ENCODE peak calls at places on chromosomes 12 and 14, in five cellular contexts. One of them, this sample, is unnamed.
A peak's percentile ranks its signal among the peaks of the same experiment; 100 is the strongest.

GRCh38 chr12:30631710-30632109 is 64.0 kb downstream of the IPO8 start:
- ATAC-seq in A549: no peak
- ATAC-seq in left cardiac atrium: peak; percentile 87
- ATAC-seq in Right ventricle myocardium superior: peak; percentile 83
- ATAC-seq in RWPE2: no peak
- ATAC-seq in this sample: no peak

GRCh38 chr14:20614038-20614840 is 23.1 kb upstream of the RNASE12 start:
- ATAC-seq in RWPE2: peak; percentile 19
- ATAC-seq in A549: peak; percentile 51
- ATAC-seq in left cardiac atrium: peak; percentile 12
- ATAC-seq in Right ventricle myocardium superior: peak; percentile 3
- ATAC-seq in this sample: no peak

GRCh38 chr14:56187736-56188135 is 69.5 kb downstream of the PELI2 start:
- ATAC-seq in RWPE2: no peak
- ATAC-seq in Right ventricle myocardium superior: no peak
- ATAC-seq in left cardiac atrium: no peak
- ATAC-seq in A549: no peak
- ATAC-seq in this sample: no peak

GRCh38 chr12:113472191-113473190 is 820 bp upstream of the LHX5 start:
- ATAC-seq in Right ventricle myocardium superior: no peak
- ATAC-seq in RWPE2: no peak
- ATAC-seq in left cardiac atrium: no peak
- ATAC-seq in A549: no peak
- ATAC-seq in this sample: no peak

GRCh38 chr12:127284870-127285431 is 982.0 kb upstream of the TMEM132C start:
- ATAC-seq in RWPE2: peak; percentile 90
- ATAC-seq in A549: no peak
- ATAC-seq in left cardiac atrium: peak; percentile 12
- ATAC-seq in Right ventricle myocardium superior: peak; percentile 57
- ATAC-seq in this sample: peak; percentile 87

GRCh38 chr14:100267990-100268389 is 29.0 kb downstream of the YY1 start:
- ATAC-seq in RWPE2: no peak
- ATAC-seq in Right ventricle myocardium superior: no peak
- ATAC-seq in A549: no peak
- ATAC-seq in left cardiac atrium: no peak
- ATAC-seq in this sample: no peak

GRCh38 chr12:120118710-120119097 is 2.2 kb upstream of the RAB35 start:
- ATAC-seq in Right ventricle myocardium superior: no peak
- ATAC-seq in left cardiac atrium: no peak
- ATAC-seq in A549: no peak
- ATAC-seq in RWPE2: no peak
- ATAC-seq in this sample: no peak

GRCh38 chr12:47852096-47852571 is 32.4 kb upstream of the HDAC7 start:
- ATAC-seq in Right ventricle myocardium superior: peak; percentile 60
- ATAC-seq in RWPE2: no peak
- ATAC-seq in A549: no peak
- ATAC-seq in left cardiac atrium: peak; percentile 72
- ATAC-seq in this sample: no peak

GRCh38 chr12:76259660-76260389 is 88.4 kb downstream of the BBS10 start:
- ATAC-seq in RWPE2: peak; percentile 89
- ATAC-seq in A549: no peak
- ATAC-seq in Right ventricle myocardium superior: peak; percentile 72
- ATAC-seq in left cardiac atrium: no peak
- ATAC-seq in this sample: peak; percentile 69

GRCh38 chr14:99507860-99508640 is 26.8 kb downstream of the CCNK start:
- ATAC-seq in Right ventricle myocardium superior: no peak
- ATAC-seq in A549: peak; percentile 16
- ATAC-seq in RWPE2: peak; percentile 10
- ATAC-seq in left cardiac atrium: no peak
- ATAC-seq in this sample: no peak

GRCh38 chr12:30796508-30796780 is 41.7 kb upstream of the CAPRIN2 start:
- ATAC-seq in Right ventricle myocardium superior: peak; percentile 80
- ATAC-seq in RWPE2: peak; percentile 45
- ATAC-seq in left cardiac atrium: peak; percentile 71
- ATAC-seq in A549: peak; percentile 36
- ATAC-seq in this sample: peak; percentile 64

GRCh38 chr12:66648336-66648735 is 30.5 kb downstream of the GRIP1 start:
- ATAC-seq in left cardiac atrium: no peak
- ATAC-seq in RWPE2: peak; percentile 61
- ATAC-seq in A549: no peak
- ATAC-seq in Right ventricle myocardium superior: no peak
- ATAC-seq in this sample: no peak

GRCh38 chr12:102016472-102016871 is 45.3 kb downstream of the WASHC3 start:
- ATAC-seq in left cardiac atrium: no peak
- ATAC-seq in A549: no peak
- ATAC-seq in RWPE2: no peak
- ATAC-seq in Right ventricle myocardium superior: no peak
- ATAC-seq in this sample: no peak

GRCh38 chr12:130873825-130874224 is 2.0 kb downstream of the RAN start:
- ATAC-seq in left cardiac atrium: no peak
- ATAC-seq in Right ventricle myocardium superior: no peak
- ATAC-seq in RWPE2: no peak
- ATAC-seq in A549: no peak
- ATAC-seq in this sample: no peak

GRCh38 chr14:60179296-60179924 is 14.2 kb upstream of the DHRS7 start:
- ATAC-seq in A549: peak; percentile 48
- ATAC-seq in Right ventricle myocardium superior: no peak
- ATAC-seq in left cardiac atrium: no peak
- ATAC-seq in RWPE2: peak; percentile 81
- ATAC-seq in this sample: peak; percentile 64

GRCh38 chr12:50166776-50167025 is 468 bp downstream of the CERS5 start:
- ATAC-seq in left cardiac atrium: no peak
- ATAC-seq in Right ventricle myocardium superior: no peak
- ATAC-seq in A549: peak; percentile 49
- ATAC-seq in RWPE2: peak; percentile 17
- ATAC-seq in this sample: no peak

GRCh38 chr12:59548930-59549329 is 46.9 kb upstream of the SLC16A7 start:
- ATAC-seq in left cardiac atrium: no peak
- ATAC-seq in Right ventricle myocardium superior: no peak
- ATAC-seq in A549: no peak
- ATAC-seq in RWPE2: no peak
- ATAC-seq in this sample: no peak

GRCh38 chr12:120079352-120080042 is 37.1 kb downstream of the RAB35 start:
- ATAC-seq in left cardiac atrium: no peak
- ATAC-seq in Right ventricle myocardium superior: no peak
- ATAC-seq in A549: peak; percentile 47
- ATAC-seq in RWPE2: peak; percentile 93
- ATAC-seq in this sample: no peak

GRCh38 chr12:76719171-76719631 is 44.7 kb upstream of the ZDHHC17 start:
- ATAC-seq in RWPE2: no peak
- ATAC-seq in Right ventricle myocardium superior: no peak
- ATAC-seq in A549: peak; percentile 55
- ATAC-seq in left cardiac atrium: no peak
- ATAC-seq in this sample: no peak

GRCh38 chr14:23380197-23381016 is 3.6 kb downstream of the CMTM5 start:
- ATAC-seq in A549: peak; percentile 22
- ATAC-seq in left cardiac atrium: peak; percentile 4
- ATAC-seq in RWPE2: no peak
- ATAC-seq in Right ventricle myocardium superior: peak; percentile 6
- ATAC-seq in this sample: no peak

GRCh38 chr12:77837876-77838291 is 7.2 kb downstream of the NAV3 start:
- ATAC-seq in RWPE2: no peak
- ATAC-seq in Right ventricle myocardium superior: peak; percentile 86
- ATAC-seq in left cardiac atrium: peak; percentile 84
- ATAC-seq in A549: no peak
- ATAC-seq in this sample: no peak

GRCh38 chr12:108801736-108802665 is 55.4 kb downstream of the SSH1 start:
- ATAC-seq in left cardiac atrium: peak; percentile 51
- ATAC-seq in A549: no peak
- ATAC-seq in RWPE2: no peak
- ATAC-seq in Right ventricle myocardium superior: peak; percentile 52
- ATAC-seq in this sample: peak; percentile 58

GRCh38 chr14:21672116-21672515 is 1.5 kb downstream of the OR4E1 start:
- ATAC-seq in A549: no peak
- ATAC-seq in Right ventricle myocardium superior: no peak
- ATAC-seq in left cardiac atrium: no peak
- ATAC-seq in RWPE2: no peak
- ATAC-seq in this sample: no peak

GRCh38 chr12:26878661-26879119 is 45.7 kb upstream of the ITPR2 start:
- ATAC-seq in RWPE2: no peak
- ATAC-seq in A549: no peak
- ATAC-seq in Right ventricle myocardium superior: peak; percentile 97
- ATAC-seq in left cardiac atrium: peak; percentile 95
- ATAC-seq in this sample: peak; percentile 80

GRCh38 chr12:116880213-116880816 is 926 bp downstream of the HRK start:
- ATAC-seq in Right ventricle myocardium superior: no peak
- ATAC-seq in left cardiac atrium: no peak
- ATAC-seq in RWPE2: peak; percentile 5
- ATAC-seq in A549: no peak
- ATAC-seq in this sample: no peak

GRCh38 chr14:99395904-99396530 is 84.6 kb downstream of the SETD3 start:
- ATAC-seq in RWPE2: peak; percentile 74
- ATAC-seq in left cardiac atrium: no peak
- ATAC-seq in A549: no peak
- ATAC-seq in Right ventricle myocardium superior: no peak
- ATAC-seq in this sample: no peak

GRCh38 chr12:1716215-1716862 is 25.5 kb downstream of the ADIPOR2 start:
- ATAC-seq in Right ventricle myocardium superior: no peak
- ATAC-seq in left cardiac atrium: no peak
- ATAC-seq in A549: no peak
- ATAC-seq in RWPE2: peak; percentile 44
- ATAC-seq in this sample: no peak

GRCh38 chr12:26768611-26769603 is 64.1 kb downstream of the ITPR2 start:
- ATAC-seq in left cardiac atrium: no peak
- ATAC-seq in A549: peak; percentile 85
- ATAC-seq in RWPE2: no peak
- ATAC-seq in Right ventricle myocardium superior: no peak
- ATAC-seq in this sample: no peak

GRCh38 chr14:52067873-52068740 is 752 bp downstream of the NID2 start:
- ATAC-seq in left cardiac atrium: peak; percentile 36
- ATAC-seq in RWPE2: peak; percentile 63
- ATAC-seq in Right ventricle myocardium superior: peak; percentile 57
- ATAC-seq in A549: peak; percentile 71
- ATAC-seq in this sample: peak; percentile 3

GRCh38 chr12:94271351-94271750 is 123.0 kb downstream of the PLXNC1 start:
- ATAC-seq in left cardiac atrium: no peak
- ATAC-seq in Right ventricle myocardium superior: no peak
- ATAC-seq in A549: no peak
- ATAC-seq in RWPE2: no peak
- ATAC-seq in this sample: no peak